ENCODE peak calls at places on chromosome 2, in five cellular contexts. F, S, Q, Y and B are unnamed samples.

GRCh38 chr2:174718591-174718990 is 45.7 kb downstream of the CHRNA1 start:
- DNase-seq in F (no peak), Q (no peak), Y (no peak), S (no peak), B (no peak)

GRCh38 chr2:64751286-64752260 is 97.9 kb upstream of the SERTAD2 start:
- DNase-seq in F (peak), Y (peak), Q (peak), S (no peak), B (peak)

GRCh38 chr2:232239956-232240681 is 138.4 kb upstream of the ALPP start:
- DNase-seq in F (no peak), Y (no peak), S (no peak), Q (no peak), B (no peak)

GRCh38 chr2:239234151-239234825 is 166.5 kb downstream of the HDAC4 start:
- DNase-seq in F (no peak), Y (no peak), S (no peak), Q (no peak), B (no peak)

GRCh38 chr2:38581193-38582147 is 21.3 kb downstream of the HNRNPLL start:
- DNase-seq in S (peak), Q (peak), Y (peak), F (peak), B (peak)

GRCh38 chr2:10339647-10340592 is 37.2 kb downstream of the HPCAL1 start:
- DNase-seq in S (no peak), F (no peak), Q (no peak), Y (no peak), B (no peak)

GRCh38 chr2:236501026-236501425 is 68.6 kb upstream of the ACKR3 start:
- DNase-seq in Q (no peak), F (no peak), Y (no peak), S (no peak), B (no peak)

GRCh38 chr2:231454361-231454791 is 9.9 kb downstream of the NCL start:
- DNase-seq in Q (no peak), S (no peak), Y (no peak), F (no peak), B (no peak)

GRCh38 chr2:196170681-196171247 is 614 bp downstream of the STK17B start:
- DNase-seq in F (peak), S (no peak), Q (no peak), Y (peak), B (peak)

GRCh38 chr2:211564441-211564840 is 974.2 kb downstream of the ERBB4 start:
- DNase-seq in Q (no peak), F (no peak), Y (no peak), S (no peak), B (no peak)

GRCh38 chr2:43175187-43175490 is 51.3 kb downstream of the ZFP36L2 start:
- DNase-seq in F (no peak), Y (no peak), S (no peak), Q (no peak), B (no peak)

GRCh38 chr2:203875471-203875870 is 7.9 kb downstream of the CTLA4 start:
- DNase-seq in S (no peak), F (no peak), Q (no peak), Y (no peak), B (no peak)

GRCh38 chr2:170714156-170715061 is 728 bp upstream of the SP5 start:
- DNase-seq in Y (peak), F (peak), S (no peak), Q (no peak), B (no peak)

GRCh38 chr2:203177361-203177760 is 61.5 kb upstream of the CYP20A1 start:
- DNase-seq in Q (no peak), Y (no peak), F (no peak), S (no peak), B (peak)